ENCODE peak calls at places on chromosomes 5 and 9, in eight cellular contexts. G is sigmoid colon, S is SK-N-SH, Q is HCT116, T is endothelial cell of umbilical vein, F is GM23338, Z is K562, B is stomach. A is an unnamed sample.
A peak's percentile ranks its signal among the peaks of the same experiment; 100 is the strongest.

GRCh38 chr9:4515958-4516375 is 25.7 kb downstream of the SLC1A1 start:
- DNase-seq in S (no peak), T (no peak), Q (no peak), F (no peak), G (peak; percentile 83), B (no peak), Z (no peak), A (no peak)

GRCh38 chr5:60677831-60678664 is 21.9 kb downstream of the DEPDC1B start:
- DNase-seq in Z (peak; percentile 33), G (no peak), B (peak; percentile 37), S (peak; percentile 41), Q (no peak), T (peak; percentile 70), F (peak; percentile 79), A (peak; percentile 85)

GRCh38 chr9:13023498-13023897 is 248.7 kb downstream of the LURAP1L start:
- DNase-seq in B (no peak), F (no peak), S (no peak), Q (no peak), Z (no peak), G (no peak), T (no peak), A (no peak)

GRCh38 chr5:111337133-111337532 is 112.9 kb downstream of the CAMK4 start:
- DNase-seq in Z (no peak), G (no peak), F (no peak), S (no peak), Q (no peak), T (no peak), B (no peak), A (no peak)

GRCh38 chr5:142783601-142784291 is 13.6 kb downstream of the ARHGAP26 start:
- DNase-seq in Z (no peak), G (peak; percentile 75), Q (no peak), B (no peak), T (no peak), F (no peak), S (peak; percentile 76), A (no peak)

GRCh38 chr5:83718195-83718825 is 2.3 kb downstream of the HAPLN1 start:
- DNase-seq in T (peak; percentile 70), Q (peak; percentile 59), G (no peak), S (peak; percentile 66), Z (peak; percentile 43), F (peak; percentile 90), B (peak; percentile 30), A (peak; percentile 17)

GRCh38 chr5:130712324-130712723 is 452.7 kb downstream of the HINT1 start:
- DNase-seq in S (no peak), Q (no peak), B (no peak), Z (no peak), F (no peak), G (no peak), T (no peak), A (no peak)

GRCh38 chr5:79236364-79236969 is 536 bp downstream of the JMY start:
- DNase-seq in B (no peak), Z (peak; percentile 58), F (peak; percentile 70), G (peak; percentile 67), T (no peak), S (peak; percentile 82), Q (no peak), A (no peak)

GRCh38 chr9:92719028-92719647 is 45.5 kb downstream of the BICD2 start:
- DNase-seq in B (no peak), T (no peak), G (no peak), F (no peak), Z (no peak), S (no peak), Q (no peak), A (no peak)

GRCh38 chr5:56812110-56812509 is 3.2 kb upstream of the MAP3K1 start:
- DNase-seq in G (no peak), T (no peak), B (no peak), S (peak; percentile 31), Z (peak; percentile 69), Q (no peak), F (no peak), A (no peak)

GRCh38 chr9:18857769-18858168 is 175.2 kb downstream of the SAXO1 start:
- DNase-seq in Z (no peak), G (no peak), Q (no peak), B (no peak), F (no peak), T (no peak), S (no peak), A (no peak)

GRCh38 chr5:174424219-174425053 is 299.9 kb upstream of the MSX2 start:
- DNase-seq in B (no peak), Z (no peak), G (no peak), Q (no peak), T (no peak), F (no peak), S (peak; percentile 43), A (no peak)

GRCh38 chr9:84811726-84812074 is 142.2 kb downstream of the NTRK2 start:
- DNase-seq in G (no peak), B (no peak), Z (no peak), S (no peak), F (no peak), T (no peak), Q (no peak), A (no peak)

GRCh38 chr9:114053246-114054005 is 24.7 kb downstream of the AMBP start:
- DNase-seq in G (no peak), Q (no peak), F (no peak), B (peak; percentile 45), Z (no peak), T (no peak), S (no peak), A (no peak)

GRCh38 chr5:138282918-138283742 is 8.7 kb upstream of the GFRA3 start:
- DNase-seq in F (peak; percentile 73), B (peak; percentile 57), Z (peak; percentile 41), S (peak; percentile 74), T (peak; percentile 63), Q (peak; percentile 34), G (peak; percentile 63), A (peak; percentile 16)

GRCh38 chr5:41761663-41762062 is 108.6 kb downstream of the OXCT1 start:
- DNase-seq in G (no peak), Q (no peak), F (no peak), T (no peak), Z (no peak), B (no peak), S (no peak), A (no peak)

GRCh38 chr9:20437466-20437865 is 184.8 kb downstream of the MLLT3 start:
- DNase-seq in S (no peak), F (no peak), Q (no peak), G (no peak), B (no peak), Z (no peak), T (peak; percentile 27), A (no peak)

GRCh38 chr9:123742009-123742767 is 187.7 kb downstream of the DENND1A start:
- DNase-seq in Q (no peak), F (no peak), B (no peak), G (peak; percentile 65), Z (no peak), T (peak; percentile 70), S (no peak), A (no peak)

GRCh38 chr9:120915854-120916495 is 10.6 kb downstream of the TRAF1 start:
- DNase-seq in Q (no peak), T (no peak), S (no peak), B (no peak), G (no peak), Z (no peak), F (no peak), A (no peak)
- TF ChIP-seq POLR2AphosphoS5 in Q (no peak), T (no peak), S (no peak), B (no peak), G (no peak), Z (no peak), F (no peak), A (no peak)

DNA sequence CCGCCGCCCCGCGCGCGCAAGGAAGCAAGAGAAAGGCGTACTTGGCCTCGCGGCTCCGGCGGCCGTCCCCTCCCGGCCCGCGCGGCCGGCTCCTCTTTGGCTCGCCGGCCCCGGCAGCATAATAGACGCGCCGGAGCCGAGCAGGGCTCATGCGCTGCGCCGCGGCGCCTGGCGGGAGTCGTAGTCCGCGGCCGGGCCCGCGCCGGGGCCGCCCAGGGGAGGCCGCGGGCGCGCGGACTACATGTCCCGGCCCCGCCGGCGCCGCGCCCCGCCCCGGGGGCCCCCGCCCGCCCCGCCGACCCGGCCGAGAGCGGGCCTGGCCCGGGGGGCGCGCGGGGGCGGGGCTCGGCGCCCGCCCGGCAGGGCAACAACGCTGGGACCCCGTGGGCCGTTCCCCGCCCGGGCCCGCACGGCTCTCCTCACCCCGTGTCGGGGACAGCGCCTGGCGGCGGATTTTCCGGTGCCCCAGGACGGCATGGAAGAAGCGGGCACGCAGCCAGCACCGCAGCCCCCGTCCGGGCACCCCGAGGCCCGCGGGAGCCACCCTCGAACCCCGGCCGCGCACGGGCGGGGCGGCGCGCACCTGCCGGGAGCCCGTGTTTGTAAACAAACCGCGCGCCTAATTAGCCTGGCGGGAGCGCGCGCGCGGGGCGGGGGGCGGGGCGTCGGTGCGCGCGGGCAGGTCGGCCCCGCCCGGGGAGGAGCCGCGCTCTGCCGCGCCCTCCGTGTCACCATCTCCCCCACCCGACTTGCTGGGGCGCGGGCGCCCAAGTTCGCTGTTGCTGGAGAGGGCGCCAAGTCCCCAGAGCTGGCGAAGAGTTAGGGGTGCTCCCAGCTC is at the start of gene BRD3:
- DNase-seq in Z (peak; percentile 93), T (peak; percentile 80), S (peak; percentile 98), F (peak; percentile 94), B (peak; percentile 91), G (peak; percentile 91), Q (peak; percentile 71), A (peak; percentile 88)
- TF ChIP-seq POLR2AphosphoS5 in Z (peak; percentile 27), T (no peak), S (peak; percentile 47), F (peak; percentile 59), B (peak; percentile 87), G (peak; percentile 88), Q (peak; percentile 80), A (peak; percentile 81)

DNA sequence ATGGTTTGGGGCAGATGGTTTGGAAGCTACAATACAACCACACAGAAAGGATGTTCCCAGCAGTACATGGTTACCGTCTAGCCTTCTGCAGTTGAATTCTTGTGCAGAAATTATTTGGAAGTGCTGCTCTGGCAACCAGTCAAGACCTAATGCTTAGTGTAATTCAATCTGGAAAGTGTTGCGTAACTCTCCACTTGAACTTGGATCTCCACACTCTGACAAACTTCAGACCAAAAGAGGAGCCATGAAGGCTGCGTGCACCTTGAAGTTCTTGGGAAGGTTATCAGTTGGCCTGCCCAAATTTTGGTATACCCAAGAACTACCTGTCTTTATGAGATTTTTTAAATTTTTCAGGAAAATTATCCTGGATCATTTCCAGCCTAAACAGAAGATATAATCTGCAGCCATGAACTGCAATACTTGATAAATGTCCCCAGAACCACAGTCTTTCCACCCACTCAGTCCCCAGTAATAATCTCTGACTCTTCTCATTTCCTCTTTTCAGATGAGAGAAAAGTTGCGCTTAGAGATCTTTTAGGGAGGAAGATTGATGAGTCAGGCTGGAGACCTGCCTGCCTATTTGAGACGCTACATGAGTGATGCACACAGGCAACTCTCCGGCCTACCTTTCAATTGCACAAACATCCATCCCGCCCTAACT is 159.9 kb downstream of the FANCC start:
- DNase-seq in Q (no peak), T (peak; percentile 10), S (peak; percentile 53), B (no peak), F (no peak), G (peak; percentile 90), Z (no peak), A (peak; percentile 24)
- TF ChIP-seq POLR2AphosphoS5 in Q (no peak), T (no peak), S (peak; percentile 46), B (peak; percentile 21), F (no peak), G (peak; percentile 72), Z (no peak), A (peak; percentile 51)

DNA sequence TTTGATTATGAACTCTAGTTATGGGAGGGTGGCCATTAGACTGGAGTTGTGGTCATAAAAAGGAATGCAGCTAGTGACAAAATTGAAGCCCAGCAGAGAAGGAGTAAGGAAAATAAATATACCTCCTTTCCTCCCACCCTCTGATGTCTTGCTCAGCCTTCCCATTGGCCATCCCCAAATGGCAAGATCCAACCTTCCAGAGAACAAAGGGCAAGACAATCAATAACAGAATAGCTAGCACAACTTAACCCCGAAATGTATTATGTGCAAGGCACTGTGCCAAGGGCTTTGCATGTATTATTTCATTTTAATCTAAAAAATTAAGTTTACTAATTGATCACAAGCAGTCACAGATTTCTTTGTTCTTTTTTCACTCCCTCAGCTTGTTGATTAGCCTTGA is 3.6 kb downstream of the ITGA1 start:
- DNase-seq in B (no peak), Z (no peak), Q (no peak), G (no peak), S (no peak), T (no peak), F (no peak), A (no peak)
- TF ChIP-seq POLR2AphosphoS5 in B (no peak), Z (no peak), Q (no peak), G (no peak), S (no peak), T (no peak), F (no peak), A (no peak)

A was measured in transverse colon.